ENCODE peak calls at places on chromosomes 13 and 19, in ten cellular contexts. One of them, this sample, is unnamed.

GRCh38 chr19:1252221-1252817 is 3.9 kb downstream of the MIDN start:
- DNase-seq in activated CD8-positive, alpha-beta memory T cell treated with anti-CD3 and anti-CD28 coated beads, Interleukin-2, amount 50 U/mL, for 48 hours: peak; percentile 80
- DNase-seq in RWPE1: peak; percentile 54
- DNase-seq in central memory CD4-positive, alpha-beta T cell: peak; percentile 64
- DNase-seq in posterior cingulate gyrus: peak; percentile 85
- DNase-seq in GM12864: no peak
- DNase-seq in lower leg skin: no peak
- DNase-seq in stimulated activated CD4-positive, alpha-beta T cell treated with anti-CD3 and anti-CD28 coated beads, Interleukin-4, amount 100 ng/mL, for 1 hour: peak; percentile 50
- DNase-seq in hypothalamus: peak; percentile 86
- DNase-seq in aorta: peak; percentile 97
- DNase-seq in this sample: peak; percentile 95

GRCh38 chr13:75271851-75272250 is 210.1 kb downstream of the TBC1D4 start:
- DNase-seq in hypothalamus: no peak
- DNase-seq in aorta: no peak
- DNase-seq in RWPE1: no peak
- DNase-seq in posterior cingulate gyrus: no peak
- DNase-seq in lower leg skin: no peak
- DNase-seq in stimulated activated CD4-positive, alpha-beta T cell treated with anti-CD3 and anti-CD28 coated beads, Interleukin-4, amount 100 ng/mL, for 1 hour: no peak
- DNase-seq in GM12864: no peak
- DNase-seq in activated CD8-positive, alpha-beta memory T cell treated with anti-CD3 and anti-CD28 coated beads, Interleukin-2, amount 50 U/mL, for 48 hours: no peak
- DNase-seq in central memory CD4-positive, alpha-beta T cell: no peak
- DNase-seq in this sample: no peak

GRCh38 chr19:18895038-18895827 is 725 bp downstream of the CERS1 start:
- DNase-seq in posterior cingulate gyrus: peak; percentile 89
- DNase-seq in central memory CD4-positive, alpha-beta T cell: no peak
- DNase-seq in activated CD8-positive, alpha-beta memory T cell treated with anti-CD3 and anti-CD28 coated beads, Interleukin-2, amount 50 U/mL, for 48 hours: no peak
- DNase-seq in stimulated activated CD4-positive, alpha-beta T cell treated with anti-CD3 and anti-CD28 coated beads, Interleukin-4, amount 100 ng/mL, for 1 hour: no peak
- DNase-seq in aorta: no peak
- DNase-seq in lower leg skin: no peak
- DNase-seq in hypothalamus: peak; percentile 89
- DNase-seq in RWPE1: peak; percentile 49
- DNase-seq in GM12864: no peak
- DNase-seq in this sample: peak; percentile 42

GRCh38 chr19:54190942-54191670 is at the start of gene TSEN34:
- DNase-seq in posterior cingulate gyrus: peak; percentile 82
- DNase-seq in activated CD8-positive, alpha-beta memory T cell treated with anti-CD3 and anti-CD28 coated beads, Interleukin-2, amount 50 U/mL, for 48 hours: peak; percentile 94
- DNase-seq in RWPE1: peak; percentile 72
- DNase-seq in stimulated activated CD4-positive, alpha-beta T cell treated with anti-CD3 and anti-CD28 coated beads, Interleukin-4, amount 100 ng/mL, for 1 hour: peak; percentile 87
- DNase-seq in hypothalamus: peak; percentile 86
- DNase-seq in GM12864: peak; percentile 56
- DNase-seq in aorta: peak; percentile 94
- DNase-seq in central memory CD4-positive, alpha-beta T cell: no peak
- DNase-seq in lower leg skin: peak; percentile 47
- DNase-seq in this sample: no peak

GRCh38 chr19:6039541-6040225 is 61.7 kb upstream of the RANBP3 start:
- DNase-seq in central memory CD4-positive, alpha-beta T cell: no peak
- DNase-seq in activated CD8-positive, alpha-beta memory T cell treated with anti-CD3 and anti-CD28 coated beads, Interleukin-2, amount 50 U/mL, for 48 hours: peak; percentile 46
- DNase-seq in posterior cingulate gyrus: no peak
- DNase-seq in stimulated activated CD4-positive, alpha-beta T cell treated with anti-CD3 and anti-CD28 coated beads, Interleukin-4, amount 100 ng/mL, for 1 hour: no peak
- DNase-seq in GM12864: no peak
- DNase-seq in aorta: no peak
- DNase-seq in lower leg skin: peak; percentile 5
- DNase-seq in RWPE1: no peak
- DNase-seq in hypothalamus: no peak
- DNase-seq in this sample: no peak

GRCh38 chr13:50713849-50714248 is 129.6 kb downstream of the DLEU7 start:
- DNase-seq in aorta: no peak
- DNase-seq in RWPE1: no peak
- DNase-seq in GM12864: no peak
- DNase-seq in stimulated activated CD4-positive, alpha-beta T cell treated with anti-CD3 and anti-CD28 coated beads, Interleukin-4, amount 100 ng/mL, for 1 hour: no peak
- DNase-seq in hypothalamus: no peak
- DNase-seq in activated CD8-positive, alpha-beta memory T cell treated with anti-CD3 and anti-CD28 coated beads, Interleukin-2, amount 50 U/mL, for 48 hours: no peak
- DNase-seq in central memory CD4-positive, alpha-beta T cell: peak; percentile 15
- DNase-seq in posterior cingulate gyrus: no peak
- DNase-seq in lower leg skin: no peak
- DNase-seq in this sample: peak; percentile 97

GRCh38 chr13:50197705-50198104 is 182.5 kb downstream of the KCNRG start:
- DNase-seq in aorta: no peak
- DNase-seq in RWPE1: no peak
- DNase-seq in GM12864: no peak
- DNase-seq in central memory CD4-positive, alpha-beta T cell: no peak
- DNase-seq in hypothalamus: no peak
- DNase-seq in lower leg skin: no peak
- DNase-seq in activated CD8-positive, alpha-beta memory T cell treated with anti-CD3 and anti-CD28 coated beads, Interleukin-2, amount 50 U/mL, for 48 hours: no peak
- DNase-seq in stimulated activated CD4-positive, alpha-beta T cell treated with anti-CD3 and anti-CD28 coated beads, Interleukin-4, amount 100 ng/mL, for 1 hour: no peak
- DNase-seq in posterior cingulate gyrus: no peak
- DNase-seq in this sample: peak; percentile 24

GRCh38 chr13:71417205-71417604 is 449.8 kb downstream of the DACH1 start:
- DNase-seq in RWPE1: no peak
- DNase-seq in GM12864: no peak
- DNase-seq in posterior cingulate gyrus: no peak
- DNase-seq in aorta: no peak
- DNase-seq in stimulated activated CD4-positive, alpha-beta T cell treated with anti-CD3 and anti-CD28 coated beads, Interleukin-4, amount 100 ng/mL, for 1 hour: no peak
- DNase-seq in central memory CD4-positive, alpha-beta T cell: no peak
- DNase-seq in lower leg skin: no peak
- DNase-seq in activated CD8-positive, alpha-beta memory T cell treated with anti-CD3 and anti-CD28 coated beads, Interleukin-2, amount 50 U/mL, for 48 hours: no peak
- DNase-seq in hypothalamus: no peak
- DNase-seq in this sample: peak; percentile 56

GRCh38 chr19:53771133-53771532 is 53.0 kb downstream of the NLRP12 start:
- DNase-seq in central memory CD4-positive, alpha-beta T cell: no peak
- DNase-seq in posterior cingulate gyrus: no peak
- DNase-seq in GM12864: no peak
- DNase-seq in hypothalamus: no peak
- DNase-seq in stimulated activated CD4-positive, alpha-beta T cell treated with anti-CD3 and anti-CD28 coated beads, Interleukin-4, amount 100 ng/mL, for 1 hour: no peak
- DNase-seq in aorta: no peak
- DNase-seq in lower leg skin: no peak
- DNase-seq in activated CD8-positive, alpha-beta memory T cell treated with anti-CD3 and anti-CD28 coated beads, Interleukin-2, amount 50 U/mL, for 48 hours: no peak
- DNase-seq in RWPE1: no peak
- DNase-seq in this sample: no peak

GRCh38 chr19:44202470-44202869 is 9.9 kb upstream of the ZNF227 start:
- DNase-seq in GM12864: no peak
- DNase-seq in stimulated activated CD4-positive, alpha-beta T cell treated with anti-CD3 and anti-CD28 coated beads, Interleukin-4, amount 100 ng/mL, for 1 hour: no peak
- DNase-seq in posterior cingulate gyrus: no peak
- DNase-seq in activated CD8-positive, alpha-beta memory T cell treated with anti-CD3 and anti-CD28 coated beads, Interleukin-2, amount 50 U/mL, for 48 hours: no peak
- DNase-seq in hypothalamus: no peak
- DNase-seq in RWPE1: no peak
- DNase-seq in central memory CD4-positive, alpha-beta T cell: no peak
- DNase-seq in lower leg skin: no peak
- DNase-seq in aorta: no peak
- DNase-seq in this sample: peak; percentile 10

GRCh38 chr19:15321739-15322138 is 10.6 kb downstream of the BRD4 start:
- DNase-seq in RWPE1: no peak
- DNase-seq in GM12864: no peak
- DNase-seq in posterior cingulate gyrus: no peak
- DNase-seq in hypothalamus: no peak
- DNase-seq in lower leg skin: no peak
- DNase-seq in stimulated activated CD4-positive, alpha-beta T cell treated with anti-CD3 and anti-CD28 coated beads, Interleukin-4, amount 100 ng/mL, for 1 hour: no peak
- DNase-seq in central memory CD4-positive, alpha-beta T cell: no peak
- DNase-seq in aorta: no peak
- DNase-seq in activated CD8-positive, alpha-beta memory T cell treated with anti-CD3 and anti-CD28 coated beads, Interleukin-2, amount 50 U/mL, for 48 hours: no peak
- DNase-seq in this sample: no peak

GRCh38 chr13:75647126-75647784 is 11.1 kb downstream of the LMO7 start:
- DNase-seq in lower leg skin: no peak
- DNase-seq in central memory CD4-positive, alpha-beta T cell: no peak
- DNase-seq in GM12864: no peak
- DNase-seq in hypothalamus: no peak
- DNase-seq in aorta: no peak
- DNase-seq in activated CD8-positive, alpha-beta memory T cell treated with anti-CD3 and anti-CD28 coated beads, Interleukin-2, amount 50 U/mL, for 48 hours: no peak
- DNase-seq in posterior cingulate gyrus: no peak
- DNase-seq in stimulated activated CD4-positive, alpha-beta T cell treated with anti-CD3 and anti-CD28 coated beads, Interleukin-4, amount 100 ng/mL, for 1 hour: no peak
- DNase-seq in RWPE1: no peak
- DNase-seq in this sample: no peak

GRCh38 chr13:44306401-44307192 is 67.0 kb upstream of the SERP2 start:
- DNase-seq in GM12864: no peak
- DNase-seq in RWPE1: peak; percentile 86
- DNase-seq in hypothalamus: no peak
- DNase-seq in lower leg skin: no peak
- DNase-seq in posterior cingulate gyrus: peak; percentile 19
- DNase-seq in stimulated activated CD4-positive, alpha-beta T cell treated with anti-CD3 and anti-CD28 coated beads, Interleukin-4, amount 100 ng/mL, for 1 hour: no peak
- DNase-seq in aorta: peak; percentile 86
- DNase-seq in central memory CD4-positive, alpha-beta T cell: no peak
- DNase-seq in activated CD8-positive, alpha-beta memory T cell treated with anti-CD3 and anti-CD28 coated beads, Interleukin-2, amount 50 U/mL, for 48 hours: no peak
- DNase-seq in this sample: peak; percentile 100

GRCh38 chr19:52786078-52786463 is 520 bp downstream of the ZNF600 start:
- DNase-seq in RWPE1: peak; percentile 8
- DNase-seq in GM12864: no peak
- DNase-seq in hypothalamus: no peak
- DNase-seq in stimulated activated CD4-positive, alpha-beta T cell treated with anti-CD3 and anti-CD28 coated beads, Interleukin-4, amount 100 ng/mL, for 1 hour: no peak
- DNase-seq in central memory CD4-positive, alpha-beta T cell: no peak
- DNase-seq in lower leg skin: no peak
- DNase-seq in activated CD8-positive, alpha-beta memory T cell treated with anti-CD3 and anti-CD28 coated beads, Interleukin-2, amount 50 U/mL, for 48 hours: peak; percentile 52
- DNase-seq in posterior cingulate gyrus: no peak
- DNase-seq in aorta: no peak
- DNase-seq in this sample: no peak

GRCh38 chr13:73268306-73268705 is 209.5 kb downstream of the KLF5 start:
- DNase-seq in hypothalamus: no peak
- DNase-seq in lower leg skin: no peak
- DNase-seq in posterior cingulate gyrus: no peak
- DNase-seq in central memory CD4-positive, alpha-beta T cell: no peak
- DNase-seq in GM12864: no peak
- DNase-seq in RWPE1: peak; percentile 77
- DNase-seq in stimulated activated CD4-positive, alpha-beta T cell treated with anti-CD3 and anti-CD28 coated beads, Interleukin-4, amount 100 ng/mL, for 1 hour: no peak
- DNase-seq in activated CD8-positive, alpha-beta memory T cell treated with anti-CD3 and anti-CD28 coated beads, Interleukin-2, amount 50 U/mL, for 48 hours: no peak
- DNase-seq in aorta: no peak
- DNase-seq in this sample: peak; percentile 81

GRCh38 chr13:35649162-35649561 is 172.7 kb upstream of the MAB21L1 start:
- DNase-seq in central memory CD4-positive, alpha-beta T cell: no peak
- DNase-seq in hypothalamus: no peak
- DNase-seq in stimulated activated CD4-positive, alpha-beta T cell treated with anti-CD3 and anti-CD28 coated beads, Interleukin-4, amount 100 ng/mL, for 1 hour: no peak
- DNase-seq in activated CD8-positive, alpha-beta memory T cell treated with anti-CD3 and anti-CD28 coated beads, Interleukin-2, amount 50 U/mL, for 48 hours: no peak
- DNase-seq in RWPE1: no peak
- DNase-seq in aorta: no peak
- DNase-seq in GM12864: no peak
- DNase-seq in posterior cingulate gyrus: no peak
- DNase-seq in lower leg skin: no peak
- DNase-seq in this sample: no peak

GRCh38 chr19:40398417-40399056 is 8.6 kb upstream of the HIPK4 start:
- DNase-seq in RWPE1: peak; percentile 84
- DNase-seq in central memory CD4-positive, alpha-beta T cell: peak; percentile 48
- DNase-seq in activated CD8-positive, alpha-beta memory T cell treated with anti-CD3 and anti-CD28 coated beads, Interleukin-2, amount 50 U/mL, for 48 hours: peak; percentile 75
- DNase-seq in GM12864: no peak
- DNase-seq in posterior cingulate gyrus: peak; percentile 22
- DNase-seq in lower leg skin: peak; percentile 80
- DNase-seq in hypothalamus: no peak
- DNase-seq in stimulated activated CD4-positive, alpha-beta T cell treated with anti-CD3 and anti-CD28 coated beads, Interleukin-4, amount 100 ng/mL, for 1 hour: peak; percentile 72
- DNase-seq in aorta: no peak
- DNase-seq in this sample: no peak

GRCh38 chr13:44516771-44517170 is 59.4 kb downstream of the TSC22D1 start:
- DNase-seq in central memory CD4-positive, alpha-beta T cell: no peak
- DNase-seq in aorta: no peak
- DNase-seq in stimulated activated CD4-positive, alpha-beta T cell treated with anti-CD3 and anti-CD28 coated beads, Interleukin-4, amount 100 ng/mL, for 1 hour: no peak
- DNase-seq in lower leg skin: no peak
- DNase-seq in posterior cingulate gyrus: no peak
- DNase-seq in hypothalamus: no peak
- DNase-seq in GM12864: no peak
- DNase-seq in activated CD8-positive, alpha-beta memory T cell treated with anti-CD3 and anti-CD28 coated beads, Interleukin-2, amount 50 U/mL, for 48 hours: no peak
- DNase-seq in RWPE1: no peak
- DNase-seq in this sample: no peak

GRCh38 chr19:47447470-47448359 is 24.0 kb downstream of the SLC8A2 start:
- DNase-seq in GM12864: no peak
- DNase-seq in lower leg skin: no peak
- DNase-seq in activated CD8-positive, alpha-beta memory T cell treated with anti-CD3 and anti-CD28 coated beads, Interleukin-2, amount 50 U/mL, for 48 hours: peak; percentile 89
- DNase-seq in RWPE1: peak; percentile 88
- DNase-seq in stimulated activated CD4-positive, alpha-beta T cell treated with anti-CD3 and anti-CD28 coated beads, Interleukin-4, amount 100 ng/mL, for 1 hour: peak; percentile 57
- DNase-seq in hypothalamus: peak; percentile 59
- DNase-seq in aorta: no peak
- DNase-seq in central memory CD4-positive, alpha-beta T cell: peak; percentile 48
- DNase-seq in posterior cingulate gyrus: peak; percentile 75
- DNase-seq in this sample: no peak

GRCh38 chr13:51331354-51331861 is 8.1 kb upstream of the SERPINE3 start:
- DNase-seq in stimulated activated CD4-positive, alpha-beta T cell treated with anti-CD3 and anti-CD28 coated beads, Interleukin-4, amount 100 ng/mL, for 1 hour: no peak
- DNase-seq in hypothalamus: no peak
- DNase-seq in activated CD8-positive, alpha-beta memory T cell treated with anti-CD3 and anti-CD28 coated beads, Interleukin-2, amount 50 U/mL, for 48 hours: no peak
- DNase-seq in GM12864: no peak
- DNase-seq in lower leg skin: no peak
- DNase-seq in central memory CD4-positive, alpha-beta T cell: no peak
- DNase-seq in aorta: no peak
- DNase-seq in RWPE1: no peak
- DNase-seq in posterior cingulate gyrus: no peak
- DNase-seq in this sample: peak; percentile 29

GRCh38 chr19:55071913-55072312 is 3.8 kb upstream of the EPS8L1 start:
- DNase-seq in activated CD8-positive, alpha-beta memory T cell treated with anti-CD3 and anti-CD28 coated beads, Interleukin-2, amount 50 U/mL, for 48 hours: no peak
- DNase-seq in central memory CD4-positive, alpha-beta T cell: no peak
- DNase-seq in stimulated activated CD4-positive, alpha-beta T cell treated with anti-CD3 and anti-CD28 coated beads, Interleukin-4, amount 100 ng/mL, for 1 hour: no peak
- DNase-seq in hypothalamus: no peak
- DNase-seq in posterior cingulate gyrus: no peak
- DNase-seq in lower leg skin: no peak
- DNase-seq in RWPE1: no peak
- DNase-seq in GM12864: no peak
- DNase-seq in aorta: no peak
- DNase-seq in this sample: no peak

GRCh38 chr19:42378225-42378929 is 11.7 kb downstream of the CNFN start:
- DNase-seq in central memory CD4-positive, alpha-beta T cell: no peak
- DNase-seq in lower leg skin: no peak
- DNase-seq in stimulated activated CD4-positive, alpha-beta T cell treated with anti-CD3 and anti-CD28 coated beads, Interleukin-4, amount 100 ng/mL, for 1 hour: no peak
- DNase-seq in aorta: no peak
- DNase-seq in GM12864: no peak
- DNase-seq in activated CD8-positive, alpha-beta memory T cell treated with anti-CD3 and anti-CD28 coated beads, Interleukin-2, amount 50 U/mL, for 48 hours: no peak
- DNase-seq in posterior cingulate gyrus: no peak
- DNase-seq in hypothalamus: no peak
- DNase-seq in RWPE1: no peak
- DNase-seq in this sample: no peak

GRCh38 chr13:37070956-37071355 is 11.5 kb upstream of the SUPT20H start:
- DNase-seq in posterior cingulate gyrus: no peak
- DNase-seq in aorta: no peak
- DNase-seq in lower leg skin: no peak
- DNase-seq in RWPE1: no peak
- DNase-seq in GM12864: no peak
- DNase-seq in central memory CD4-positive, alpha-beta T cell: no peak
- DNase-seq in hypothalamus: no peak
- DNase-seq in activated CD8-positive, alpha-beta memory T cell treated with anti-CD3 and anti-CD28 coated beads, Interleukin-2, amount 50 U/mL, for 48 hours: no peak
- DNase-seq in stimulated activated CD4-positive, alpha-beta T cell treated with anti-CD3 and anti-CD28 coated beads, Interleukin-4, amount 100 ng/mL, for 1 hour: no peak
- DNase-seq in this sample: no peak

GRCh38 chr13:98975822-98976261 is 2.0 kb downstream of the DOCK9 start:
- DNase-seq in activated CD8-positive, alpha-beta memory T cell treated with anti-CD3 and anti-CD28 coated beads, Interleukin-2, amount 50 U/mL, for 48 hours: no peak
- DNase-seq in aorta: no peak
- DNase-seq in GM12864: no peak
- DNase-seq in central memory CD4-positive, alpha-beta T cell: no peak
- DNase-seq in stimulated activated CD4-positive, alpha-beta T cell treated with anti-CD3 and anti-CD28 coated beads, Interleukin-4, amount 100 ng/mL, for 1 hour: no peak
- DNase-seq in posterior cingulate gyrus: no peak
- DNase-seq in hypothalamus: no peak
- DNase-seq in RWPE1: no peak
- DNase-seq in lower leg skin: no peak
- DNase-seq in this sample: peak; percentile 54

GRCh38 chr13:24272452-24273161 is 36.8 kb upstream of the C1QTNF9 start:
- DNase-seq in posterior cingulate gyrus: no peak
- DNase-seq in lower leg skin: no peak
- DNase-seq in hypothalamus: peak; percentile 47
- DNase-seq in stimulated activated CD4-positive, alpha-beta T cell treated with anti-CD3 and anti-CD28 coated beads, Interleukin-4, amount 100 ng/mL, for 1 hour: no peak
- DNase-seq in aorta: no peak
- DNase-seq in activated CD8-positive, alpha-beta memory T cell treated with anti-CD3 and anti-CD28 coated beads, Interleukin-2, amount 50 U/mL, for 48 hours: peak; percentile 55
- DNase-seq in GM12864: no peak
- DNase-seq in central memory CD4-positive, alpha-beta T cell: no peak
- DNase-seq in RWPE1: no peak
- DNase-seq in this sample: no peak

GRCh38 chr13:59458908-59459579 is 704.7 kb downstream of the DIAPH3 start:
- DNase-seq in hypothalamus: no peak
- DNase-seq in posterior cingulate gyrus: no peak
- DNase-seq in lower leg skin: no peak
- DNase-seq in RWPE1: peak; percentile 26
- DNase-seq in central memory CD4-positive, alpha-beta T cell: no peak
- DNase-seq in GM12864: no peak
- DNase-seq in activated CD8-positive, alpha-beta memory T cell treated with anti-CD3 and anti-CD28 coated beads, Interleukin-2, amount 50 U/mL, for 48 hours: no peak
- DNase-seq in aorta: no peak
- DNase-seq in stimulated activated CD4-positive, alpha-beta T cell treated with anti-CD3 and anti-CD28 coated beads, Interleukin-4, amount 100 ng/mL, for 1 hour: no peak
- DNase-seq in this sample: peak; percentile 93

GRCh38 chr13:112959701-112960542 is 9.1 kb upstream of the MCF2L start:
- DNase-seq in activated CD8-positive, alpha-beta memory T cell treated with anti-CD3 and anti-CD28 coated beads, Interleukin-2, amount 50 U/mL, for 48 hours: no peak
- DNase-seq in posterior cingulate gyrus: no peak
- DNase-seq in aorta: peak; percentile 67
- DNase-seq in GM12864: no peak
- DNase-seq in central memory CD4-positive, alpha-beta T cell: no peak
- DNase-seq in RWPE1: no peak
- DNase-seq in hypothalamus: no peak
- DNase-seq in stimulated activated CD4-positive, alpha-beta T cell treated with anti-CD3 and anti-CD28 coated beads, Interleukin-4, amount 100 ng/mL, for 1 hour: no peak
- DNase-seq in lower leg skin: no peak
- DNase-seq in this sample: no peak

GRCh38 chr19:2528543-2529173 is 52.7 kb downstream of the GADD45B start:
- DNase-seq in lower leg skin: no peak
- DNase-seq in posterior cingulate gyrus: no peak
- DNase-seq in aorta: no peak
- DNase-seq in GM12864: no peak
- DNase-seq in hypothalamus: no peak
- DNase-seq in stimulated activated CD4-positive, alpha-beta T cell treated with anti-CD3 and anti-CD28 coated beads, Interleukin-4, amount 100 ng/mL, for 1 hour: no peak
- DNase-seq in activated CD8-positive, alpha-beta memory T cell treated with anti-CD3 and anti-CD28 coated beads, Interleukin-2, amount 50 U/mL, for 48 hours: no peak
- DNase-seq in central memory CD4-positive, alpha-beta T cell: no peak
- DNase-seq in RWPE1: no peak
- DNase-seq in this sample: no peak

This sample was measured in HT1080.